ENCODE peak calls at places on chromosomes 12 and 14, in ten cellular contexts. G, A, H, L, Q, B, N, I, C and V are unnamed samples.

GRCh38 chr14:72451081-72451972 is 442.6 kb downstream of the DPF3 start:
- DNase-seq in N (peak; percentile 43), A (no peak), I (no peak), H (peak; percentile 7), G (no peak), C (peak; percentile 64), B (no peak), L (no peak), Q (peak; percentile 16), V (peak; percentile 91)

GRCh38 chr14:75126679-75127473 is at the start of gene NEK9:
- DNase-seq in Q (peak; percentile 86), H (peak; percentile 83), A (peak; percentile 88), I (peak; percentile 80), N (peak; percentile 91), B (peak; percentile 52), G (peak; percentile 94), L (peak; percentile 91), C (peak; percentile 92), V (peak; percentile 82)

GRCh38 chr14:65074449-65075155 is 27.7 kb downstream of the MAX start:
- DNase-seq in A (no peak), Q (no peak), L (no peak), H (no peak), C (no peak), B (no peak), I (no peak), N (no peak), G (no peak), V (peak; percentile 92)

GRCh38 chr14:104795781-104796681 is 483 bp upstream of the AKT1 start:
- DNase-seq in L (peak; percentile 72), G (peak; percentile 50), Q (no peak), N (peak; percentile 79), H (peak; percentile 46), C (peak; percentile 60), B (peak; percentile 85), I (peak; percentile 21), A (peak; percentile 39), V (no peak)

GRCh38 chr14:59474172-59474571 is 9.0 kb upstream of the GPR135 start:
- DNase-seq in L (no peak), C (no peak), N (peak; percentile 13), H (peak; percentile 12), Q (no peak), B (no peak), G (no peak), I (no peak), A (peak; percentile 85), V (no peak)

GRCh38 chr14:56342419-56342901 is 224.2 kb downstream of the PELI2 start:
- DNase-seq in C (no peak), A (peak; percentile 81), N (no peak), B (no peak), L (no peak), G (no peak), Q (no peak), H (peak; percentile 67), I (no peak), V (no peak)

GRCh38 chr12:78181544-78182162 is 351.0 kb downstream of the NAV3 start:
- DNase-seq in A (peak; percentile 76), C (no peak), B (no peak), G (no peak), I (peak; percentile 40), H (peak; percentile 26), N (peak; percentile 16), Q (no peak), L (peak; percentile 14), V (no peak)

GRCh38 chr12:113262710-113263109 is 41.4 kb downstream of the TPCN1 start:
- DNase-seq in Q (no peak), L (no peak), C (no peak), G (no peak), I (no peak), N (no peak), H (peak; percentile 55), B (no peak), A (peak; percentile 72), V (no peak)

GRCh38 chr14:100271247-100271939 is 32.4 kb downstream of the YY1 start:
- DNase-seq in L (peak; percentile 38), A (peak; percentile 44), C (peak; percentile 56), I (no peak), H (peak; percentile 6), Q (no peak), G (no peak), N (peak; percentile 21), B (no peak), V (no peak)

GRCh38 chr14:88352299-88353097 is 29.4 kb upstream of the KCNK10 start:
- DNase-seq in I (peak; percentile 67), N (peak; percentile 21), C (no peak), L (no peak), Q (no peak), H (no peak), A (no peak), B (no peak), G (no peak), V (peak; percentile 32)

GRCh38 chr14:90091393-90091792 is 29.6 kb downstream of the KCNK13 start:
- DNase-seq in G (no peak), Q (no peak), B (no peak), I (peak; percentile 69), A (peak; percentile 80), L (no peak), N (peak; percentile 56), C (no peak), H (peak; percentile 30), V (no peak)

GRCh38 chr14:54818201-54819133 is 84.2 kb downstream of the GCH1 start:
- DNase-seq in L (peak; percentile 57), G (no peak), I (peak; percentile 92), H (peak; percentile 77), Q (no peak), B (peak; percentile 33), C (no peak), N (peak; percentile 96), A (peak; percentile 83), V (no peak)

GRCh38 chr12:26198742-26199141 is 3.4 kb downstream of the SSPN start:
- DNase-seq in Q (no peak), G (peak; percentile 29), H (peak; percentile 39), C (no peak), A (peak; percentile 37), L (no peak), B (peak; percentile 22), N (peak; percentile 90), I (no peak), V (no peak)

GRCh38 chr12:6998708-6999451 is 19.4 kb downstream of the LPCAT3 start:
- DNase-seq in L (no peak), G (peak; percentile 26), A (no peak), C (no peak), I (no peak), B (no peak), H (no peak), N (no peak), Q (no peak), V (no peak)

GRCh38 chr14:24425704-24426103 is 3.8 kb downstream of the CBLN3 start:
- DNase-seq in A (peak; percentile 93), H (peak; percentile 82), C (no peak), Q (no peak), B (no peak), L (no peak), N (no peak), I (no peak), G (no peak), V (no peak)

GRCh38 chr12:58204086-58204485 is 262.7 kb downstream of the ATP23 start:
- DNase-seq in I (no peak), N (no peak), A (peak; percentile 74), B (no peak), G (no peak), L (no peak), H (peak; percentile 1), C (no peak), Q (no peak), V (no peak)

GRCh38 chr12:53623526-53623925 is 2.7 kb downstream of the ATF7 start:
- DNase-seq in B (no peak), A (peak; percentile 88), Q (no peak), H (peak; percentile 61), N (no peak), G (peak; percentile 23), L (no peak), I (no peak), C (no peak), V (peak; percentile 4)

GRCh38 chr14:55355922-55356321 is 55.7 kb downstream of the ATG14 start:
- DNase-seq in N (no peak), L (no peak), I (no peak), H (no peak), A (no peak), G (no peak), C (no peak), Q (no peak), B (no peak), V (no peak)

GRCh38 chr12:113413488-113413939 is 8.7 kb upstream of the SDSL start:
- DNase-seq in L (no peak), Q (no peak), G (no peak), C (no peak), B (no peak), N (peak; percentile 58), I (no peak), H (peak; percentile 37), A (peak; percentile 26), V (peak; percentile 37)

GRCh38 chr12:113220593-113221180 is 577 bp upstream of the TPCN1 start:
- DNase-seq in G (no peak), Q (no peak), L (no peak), B (peak; percentile 80), A (no peak), H (no peak), I (no peak), N (no peak), C (no peak), V (no peak)

GRCh38 chr12:8554451-8555195 is 13.9 kb upstream of the CLEC4E start:
- DNase-seq in A (peak; percentile 65), N (peak; percentile 57), C (no peak), B (no peak), Q (no peak), H (no peak), I (no peak), L (no peak), G (no peak), V (no peak)

GRCh38 chr12:114955414-114956014 is 271.5 kb upstream of the TBX3 start:
- DNase-seq in B (no peak), H (no peak), N (peak; percentile 15), C (no peak), G (no peak), I (no peak), A (peak; percentile 43), Q (no peak), L (no peak), V (peak; percentile 58)

GRCh38 chr14:64970776-64971451 is 1.2 kb downstream of the RAB15 start:
- DNase-seq in B (peak; percentile 77), C (no peak), Q (no peak), I (no peak), G (no peak), H (peak; percentile 31), A (no peak), L (no peak), N (no peak), V (no peak)

GRCh38 chr12:50618864-50619609 is 114.3 kb downstream of the DIP2B start:
- DNase-seq in G (no peak), H (no peak), A (peak; percentile 74), Q (no peak), C (no peak), L (no peak), B (peak; percentile 38), N (peak; percentile 82), I (no peak), V (no peak)

GRCh38 chr14:35406811-35407630 is 2.5 kb upstream of the NFKBIA start:
- DNase-seq in C (peak; percentile 39), Q (no peak), B (peak; percentile 50), A (peak; percentile 81), L (peak; percentile 62), G (peak; percentile 51), I (peak; percentile 70), N (peak; percentile 64), H (peak; percentile 74), V (peak; percentile 66)

GRCh38 chr12:78096909-78097597 is 266.4 kb downstream of the NAV3 start:
- DNase-seq in C (no peak), G (no peak), H (peak; percentile 77), B (no peak), N (no peak), I (peak; percentile 55), A (peak; percentile 87), L (no peak), Q (no peak), V (peak; percentile 31)